ENCODE peak calls at places on chromosomes 6 and 20, in four cellular contexts. One of them, this sample, is unnamed. For H3K36me3, the result is how much of the 10 kb centered on the place peaks cover.

GRCh38 chr20:14612389-14612788 is 275.0 kb upstream of the FLRT3 start:
- DNase-seq in psoas muscle: no peak
- DNase-seq in HCT116: no peak
- DNase-seq in DND-41: no peak
- DNase-seq in this sample: no peak

GRCh38 chr20:37919389-37920040 is 16.6 kb downstream of the VSTM2L start:
- DNase-seq in psoas muscle: no peak
- DNase-seq in DND-41: no peak
- DNase-seq in HCT116: no peak
- DNase-seq in this sample: no peak

GRCh38 chr6:112039431-112039770 is 14.5 kb upstream of the CCN6 start:
- DNase-seq in psoas muscle: no peak
- DNase-seq in HCT116: no peak
- DNase-seq in DND-41: no peak
- DNase-seq in this sample: no peak

GRCh38 chr20:22383156-22383555 is 201.2 kb downstream of the FOXA2 start:
- DNase-seq in DND-41: no peak
- DNase-seq in HCT116: no peak
- DNase-seq in psoas muscle: no peak
- DNase-seq in this sample: peak

GRCh38 chr6:53484409-53485280 is 60.3 kb downstream of the GCLC start:
- DNase-seq in DND-41: peak
- DNase-seq in psoas muscle: no peak
- DNase-seq in HCT116: peak
- DNase-seq in this sample: peak

GRCh38 chr20:52899221-52899620 is 72.9 kb upstream of the TSHZ2 start:
- DNase-seq in DND-41: no peak
- DNase-seq in HCT116: no peak
- DNase-seq in psoas muscle: no peak
- DNase-seq in this sample: no peak

GRCh38 chr6:39814236-39814635 is 22.1 kb downstream of the DAAM2 start:
- DNase-seq in DND-41: no peak
- DNase-seq in HCT116: no peak
- DNase-seq in psoas muscle: no peak
- DNase-seq in this sample: no peak

GRCh38 chr6:52162940-52163908 is 23.0 kb upstream of the IL17A start:
- DNase-seq in DND-41: peak
- DNase-seq in psoas muscle: no peak
- DNase-seq in HCT116: peak
- DNase-seq in this sample: no peak

GRCh38 chr20:4809707-4810106 is 88.0 kb downstream of the PRND start:
- DNase-seq in HCT116: no peak
- DNase-seq in DND-41: peak
- DNase-seq in psoas muscle: no peak
- DNase-seq in this sample: no peak

GRCh38 chr20:1086273-1087213 is 31.9 kb upstream of the PSMF1 start:
- DNase-seq in HCT116: no peak
- DNase-seq in DND-41: no peak
- DNase-seq in psoas muscle: no peak
- DNase-seq in this sample: no peak

GRCh38 chr6:85452441-85452881 is 2.6 kb downstream of the NT5E start:
- DNase-seq in DND-41: no peak
- DNase-seq in psoas muscle: no peak
- DNase-seq in HCT116: no peak
- DNase-seq in this sample: no peak

GRCh38 chr6:125377621-125378020 is 75.9 kb upstream of the HDDC2 start:
- DNase-seq in HCT116: no peak
- DNase-seq in psoas muscle: no peak
- DNase-seq in DND-41: no peak
- DNase-seq in this sample: no peak

GRCh38 chr6:37456126-37456525 is 23.1 kb downstream of the CMTR1 start:
- DNase-seq in HCT116: no peak
- DNase-seq in DND-41: no peak
- DNase-seq in psoas muscle: no peak
- DNase-seq in this sample: no peak

GRCh38 chr20:10963717-10964266 is 290.0 kb upstream of the JAG1 start:
- DNase-seq in HCT116: no peak
- DNase-seq in psoas muscle: no peak
- DNase-seq in DND-41: no peak
- DNase-seq in this sample: no peak

GRCh38 chr20:44738779-44739477 is 6.7 kb upstream of the KCNK15 start:
- DNase-seq in psoas muscle: peak
- DNase-seq in HCT116: peak
- DNase-seq in DND-41: peak
- DNase-seq in this sample: peak

GRCh38 chr6:125170376-125170775 is 16.8 kb downstream of the TPD52L1 start:
- DNase-seq in psoas muscle: no peak
- DNase-seq in HCT116: no peak
- DNase-seq in DND-41: no peak
- DNase-seq in this sample: no peak

GRCh38 chr6:85923013-85923430 is 280.3 kb upstream of the SYNCRIP start:
- DNase-seq in DND-41: peak
- DNase-seq in psoas muscle: no peak
- DNase-seq in HCT116: peak
- DNase-seq in this sample: peak

GRCh38 chr20:19867940-19868371 is 109.9 kb downstream of the RIN2 start:
- DNase-seq in psoas muscle: peak
- DNase-seq in HCT116: no peak
- DNase-seq in DND-41: no peak
- DNase-seq in this sample: no peak

GRCh38 chr6:75843401-75843800 is 94.4 kb downstream of the MYO6 start:
- DNase-seq in psoas muscle: no peak
- DNase-seq in DND-41: no peak
- DNase-seq in HCT116: no peak
- DNase-seq in this sample: no peak

GRCh38 chr20:19775353-19776201 is 17.5 kb downstream of the RIN2 start:
- DNase-seq in psoas muscle: no peak
- DNase-seq in HCT116: no peak
- DNase-seq in DND-41: no peak
- DNase-seq in this sample: peak

GRCh38 chr20:57478176-57478575 is 46.8 kb downstream of the CTCFL start:
- DNase-seq in HCT116: no peak
- DNase-seq in psoas muscle: no peak
- DNase-seq in DND-41: no peak
- DNase-seq in this sample: no peak

GRCh38 chr20:2042400-2042799 is 48.5 kb upstream of the PDYN start:
- DNase-seq in psoas muscle: no peak
- DNase-seq in DND-41: no peak
- DNase-seq in HCT116: no peak
- DNase-seq in this sample: no peak

DNA sequence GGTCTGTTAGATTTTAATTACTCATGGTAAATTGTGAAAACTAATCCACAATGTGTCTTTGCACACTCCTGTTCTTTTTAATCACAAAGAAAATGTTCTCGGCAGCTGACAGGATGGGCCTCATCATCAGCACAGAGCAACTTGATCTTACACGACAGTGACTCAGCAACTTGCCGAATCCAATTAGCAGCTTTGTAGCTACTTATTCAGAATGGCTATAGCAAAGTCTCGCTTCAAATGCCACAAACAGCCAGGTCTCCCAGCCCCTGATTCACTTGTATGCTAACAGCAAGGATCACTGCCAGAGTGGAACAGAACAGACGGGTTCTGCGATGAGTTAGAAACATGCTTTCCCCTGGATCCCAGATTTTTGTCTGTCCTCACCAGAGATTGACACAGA is 254.4 kb downstream of the NRN1 start:
- DNase-seq in HCT116: no peak
- DNase-seq in DND-41: no peak
- DNase-seq in psoas muscle: no peak
- DNase-seq in this sample: peak
- H3K4me3 ChIP-seq in HCT116: no peak
- H3K4me3 ChIP-seq in DND-41: no peak
- H3K4me3 ChIP-seq in psoas muscle: no peak
- H3K4me3 ChIP-seq in this sample: peak

GRCh38 chr6:11205721-11206120 is 26.7 kb downstream of the NEDD9 start:
- DNase-seq in HCT116: no peak
- DNase-seq in psoas muscle: no peak
- DNase-seq in DND-41: no peak
- DNase-seq in this sample: no peak
- H3K36me3 ChIP-seq in HCT116: under half
- H3K36me3 ChIP-seq in psoas muscle: under half
- H3K36me3 ChIP-seq in DND-41: under half
- H3K36me3 ChIP-seq in this sample: under half

DNA sequence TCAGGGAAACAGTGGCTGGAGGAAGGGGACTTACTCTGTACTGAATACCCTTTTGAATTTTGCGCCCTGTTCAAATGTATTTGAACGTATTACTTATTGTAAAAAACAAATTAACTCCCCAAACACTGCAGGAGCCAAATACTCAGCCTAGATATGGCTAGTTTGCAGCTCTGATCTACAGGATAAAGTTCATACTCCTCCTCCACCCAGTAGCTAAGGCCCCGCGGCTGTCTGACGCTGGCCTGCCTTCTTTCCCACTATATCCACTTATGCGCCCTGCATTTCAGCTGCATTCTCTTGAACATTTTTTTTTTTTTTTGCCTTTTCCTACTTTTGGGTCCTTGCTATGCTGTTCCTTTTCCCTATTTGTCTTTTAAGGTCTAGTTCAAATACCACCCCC is 6.5 kb downstream of the GSS start:
- DNase-seq in HCT116: no peak
- DNase-seq in psoas muscle: no peak
- DNase-seq in DND-41: no peak
- DNase-seq in this sample: no peak
- H3K27ac ChIP-seq in HCT116: no peak
- H3K27ac ChIP-seq in psoas muscle: no peak
- H3K27ac ChIP-seq in DND-41: no peak
- H3K27ac ChIP-seq in this sample: no peak

GRCh38 chr20:16124911-16125776 is 448.1 kb downstream of the KIF16B start:
- DNase-seq in DND-41: no peak
- DNase-seq in HCT116: no peak
- DNase-seq in psoas muscle: no peak
- DNase-seq in this sample: no peak

GRCh38 chr20:16124491-16124890 is 448.8 kb downstream of the KIF16B start:
- DNase-seq in DND-41: no peak
- DNase-seq in psoas muscle: no peak
- DNase-seq in HCT116: no peak
- DNase-seq in this sample: no peak

GRCh38 chr20:16123623-16124022 is 449.6 kb downstream of the KIF16B start:
- DNase-seq in HCT116: no peak
- DNase-seq in psoas muscle: no peak
- DNase-seq in DND-41: no peak
- DNase-seq in this sample: no peak

GRCh38 chr20:16115891-16116577 is 457.2 kb downstream of the KIF16B start:
- DNase-seq in HCT116: no peak
- DNase-seq in DND-41: no peak
- DNase-seq in psoas muscle: no peak
- DNase-seq in this sample: no peak

DNA sequence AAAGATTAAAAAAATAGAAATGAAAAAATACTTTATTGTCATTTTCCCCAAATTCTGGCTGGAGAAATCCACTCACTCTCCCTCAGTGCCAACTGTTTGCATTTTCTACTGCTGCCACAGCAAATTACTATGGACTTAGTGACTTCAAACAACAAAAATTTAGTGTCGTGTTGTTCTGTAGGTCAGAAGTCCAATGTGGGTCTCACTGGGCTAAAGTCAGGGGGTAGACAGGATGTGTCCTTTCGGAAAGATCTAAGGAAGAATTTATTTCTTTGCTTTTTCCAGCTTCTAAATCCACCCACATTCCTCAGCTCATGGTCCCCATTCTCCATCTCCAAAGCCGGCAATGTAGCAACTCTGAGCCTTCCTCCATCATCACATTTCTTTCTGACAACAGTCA is 453.3 kb downstream of the KIF16B start:
- DNase-seq in HCT116: no peak
- DNase-seq in DND-41: no peak
- DNase-seq in psoas muscle: no peak
- DNase-seq in this sample: no peak
- H3K4me3 ChIP-seq in HCT116: no peak
- H3K4me3 ChIP-seq in DND-41: no peak
- H3K4me3 ChIP-seq in psoas muscle: no peak
- H3K4me3 ChIP-seq in this sample: no peak

GRCh38 chr6:158633127-158633526 is 11.4 kb downstream of the DYNLT1 start:
- DNase-seq in HCT116: no peak
- DNase-seq in psoas muscle: peak
- DNase-seq in DND-41: no peak
- DNase-seq in this sample: no peak

GRCh38 chr6:158636778-158637177 is 7.8 kb downstream of the DYNLT1 start:
- DNase-seq in DND-41: no peak
- DNase-seq in HCT116: no peak
- DNase-seq in psoas muscle: no peak
- DNase-seq in this sample: no peak

GRCh38 chr6:158634695-158635426 is 9.7 kb downstream of the DYNLT1 start:
- DNase-seq in HCT116: no peak
- DNase-seq in psoas muscle: no peak
- DNase-seq in DND-41: no peak
- DNase-seq in this sample: no peak

GRCh38 chr6:158638393-158638792 is 6.2 kb downstream of the DYNLT1 start:
- DNase-seq in DND-41: no peak
- DNase-seq in HCT116: no peak
- DNase-seq in psoas muscle: no peak
- DNase-seq in this sample: no peak

DNA sequence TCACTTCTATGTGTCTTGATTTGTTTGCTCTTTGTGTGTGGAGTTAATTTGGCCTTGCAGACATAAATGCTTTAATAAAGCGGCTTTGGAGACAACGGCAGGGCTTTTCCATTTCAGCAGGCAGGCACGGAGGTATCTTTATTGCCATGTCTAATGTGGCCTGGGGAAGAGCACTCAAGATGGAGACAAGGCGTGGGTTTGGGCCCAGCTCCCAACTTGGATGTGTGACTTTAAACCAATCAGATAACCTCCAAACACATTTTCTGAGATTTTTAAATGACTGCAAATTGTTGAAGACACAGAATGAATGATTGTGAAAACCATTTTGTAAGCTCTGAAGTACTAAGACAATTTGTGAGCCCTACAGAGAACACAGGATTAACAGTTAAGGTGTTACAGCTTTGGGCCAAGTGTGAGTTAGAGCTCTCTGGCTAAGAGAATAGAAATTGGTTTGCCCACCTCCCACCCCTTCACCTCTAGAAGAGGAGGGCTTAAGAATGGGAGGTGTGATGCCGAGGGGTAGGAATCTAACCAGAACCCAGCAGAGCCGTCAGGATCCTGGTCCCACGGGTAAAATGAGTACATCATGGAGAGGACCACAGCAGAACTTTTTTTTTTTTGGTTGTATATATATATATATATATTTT is 9.0 kb downstream of the DYNLT1 start:
- DNase-seq in HCT116: no peak
- DNase-seq in DND-41: no peak
- DNase-seq in psoas muscle: no peak
- DNase-seq in this sample: no peak
- H3K36me3 ChIP-seq in HCT116: under half
- H3K36me3 ChIP-seq in DND-41: half or more
- H3K36me3 ChIP-seq in psoas muscle: under half
- H3K36me3 ChIP-seq in this sample: under half

GRCh38 chr6:35486005-35486925 is 10.6 kb downstream of the TEAD3 start:
- DNase-seq in DND-41: no peak
- DNase-seq in psoas muscle: peak
- DNase-seq in HCT116: no peak
- DNase-seq in this sample: no peak
- H3K27ac ChIP-seq in DND-41: no peak
- H3K27ac ChIP-seq in psoas muscle: peak
- H3K27ac ChIP-seq in HCT116: peak
- H3K27ac ChIP-seq in this sample: peak